ENCODE peak calls at places on chromosomes 13 and 19, in four cellular contexts. C is heart right ventricle, F is left ventricle myocardium inferior, U is tibial nerve. J is an unnamed sample.
A peak's percentile ranks its signal among the peaks of the same experiment; 100 is the strongest.

GRCh38 chr19:13143135-13143534 is 7.0 kb downstream of the STX10 start:
- DNase-seq in U (no peak), C (no peak), F (no peak), J (no peak)

GRCh38 chr13:42626461-42626860 is 52.5 kb downstream of the TNFSF11 start:
- DNase-seq in U (no peak), F (no peak), C (no peak), J (no peak)

GRCh38 chr13:112441226-112441625 is 65.1 kb downstream of the SPACA7 start:
- DNase-seq in U (no peak), C (no peak), F (no peak), J (no peak)

GRCh38 chr19:5172859-5173577 is 167.6 kb downstream of the PTPRS start:
- DNase-seq in F (no peak), U (no peak), C (no peak), J (peak; percentile 83)

GRCh38 chr19:54133312-54133956 is 4.1 kb upstream of the CNOT3 start:
- DNase-seq in F (no peak), U (no peak), C (no peak), J (no peak)

GRCh38 chr13:20702945-20703784 is at the start of gene IL17D:
- DNase-seq in F (no peak), C (no peak), U (no peak), J (peak; percentile 56)

GRCh38 chr13:40096357-40096911 is 441.0 kb downstream of the COG6 start:
- DNase-seq in C (no peak), F (no peak), U (no peak), J (no peak)

GRCh38 chr19:18029617-18030338 is 21.8 kb downstream of the ARRDC2 start:
- DNase-seq in U (no peak), C (no peak), F (no peak), J (no peak)

GRCh38 chr13:43905435-43906031 is 25.8 kb downstream of the LACC1 start:
- DNase-seq in U (no peak), C (no peak), F (no peak), J (peak; percentile 75)

DNA sequence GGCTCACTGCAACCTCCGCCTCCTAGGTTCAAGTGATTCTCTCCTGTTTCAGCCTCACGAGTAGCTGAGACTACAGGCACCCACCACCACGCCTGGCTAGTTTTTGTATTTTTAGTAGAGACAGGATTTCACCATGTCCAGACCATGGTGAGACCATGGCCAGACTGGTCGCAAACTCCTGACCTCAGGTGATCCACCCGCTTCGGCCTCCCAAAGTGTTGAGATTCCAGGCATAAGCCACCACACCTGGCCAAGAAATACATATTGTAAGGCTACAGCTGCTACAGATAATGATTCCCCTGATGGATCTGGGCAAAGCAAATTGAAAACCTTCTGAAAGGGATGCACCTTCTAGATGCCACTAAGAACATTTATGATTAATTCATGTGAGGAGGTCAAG is 17.8 kb downstream of the PLPP2 start:
- DNase-seq in U (no peak), C (no peak), F (no peak), J (no peak)
- H3K27ac ChIP-seq in U (no peak overlapping the region), C (no peak overlapping the region), F (no peak overlapping the region), J (no peak overlapping the region)

DNA sequence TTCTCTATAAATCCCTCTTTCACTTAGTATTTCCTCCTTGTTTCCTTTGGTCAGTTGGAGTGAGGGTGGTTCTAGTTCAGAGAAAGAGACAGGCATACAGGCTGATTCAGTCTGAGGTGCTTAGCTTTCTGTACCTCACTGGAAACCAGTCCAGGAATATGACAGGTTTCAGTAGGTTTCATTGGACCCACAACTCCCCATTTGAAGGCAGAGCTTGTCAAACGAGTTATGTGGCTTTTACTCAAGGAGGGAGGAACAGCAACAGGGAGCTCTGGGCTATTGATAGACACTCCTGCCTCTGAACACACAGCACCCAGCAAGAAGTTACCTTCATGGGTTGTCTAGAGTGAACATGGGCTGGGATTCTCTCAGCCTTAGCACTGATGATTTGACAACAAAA is 14.5 kb downstream of the ACTN4 start:
- DNase-seq in U (no peak), F (no peak), C (no peak), J (no peak)
- H3K4me1 ChIP-seq in U (peaks cover 11% of the 10 kb centered on the region), F (peaks cover 100% of the 10 kb centered on the region), C (peaks cover 100% of the 10 kb centered on the region), J (peaks cover 96% of the 10 kb centered on the region)

DNA sequence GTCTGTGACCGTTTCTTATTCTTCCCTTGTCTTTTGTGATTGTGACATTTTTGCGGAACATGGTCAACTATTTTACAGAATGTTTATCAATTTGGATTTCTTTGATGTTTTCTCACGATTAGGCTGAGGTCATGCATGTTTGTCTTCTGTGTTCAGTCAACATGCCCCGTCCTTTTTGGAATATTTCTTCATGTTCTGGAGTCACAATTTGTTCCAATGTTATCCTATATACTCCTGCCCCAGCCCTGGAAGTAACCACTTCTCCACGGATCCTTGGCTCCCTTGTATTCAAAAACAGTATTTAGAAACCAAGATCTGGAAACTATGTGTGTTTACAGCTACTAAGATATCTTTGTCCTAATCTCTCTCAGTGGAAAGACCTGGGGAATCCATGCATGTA is 9.6 kb downstream of the CARD8 start:
- DNase-seq in C (no peak), U (no peak), F (no peak), J (no peak)
- H3K4me3 ChIP-seq in C (no peak overlapping the region), U (no peak overlapping the region), F (peak overlapping the region; percentile 12), J (no peak overlapping the region)

DNA sequence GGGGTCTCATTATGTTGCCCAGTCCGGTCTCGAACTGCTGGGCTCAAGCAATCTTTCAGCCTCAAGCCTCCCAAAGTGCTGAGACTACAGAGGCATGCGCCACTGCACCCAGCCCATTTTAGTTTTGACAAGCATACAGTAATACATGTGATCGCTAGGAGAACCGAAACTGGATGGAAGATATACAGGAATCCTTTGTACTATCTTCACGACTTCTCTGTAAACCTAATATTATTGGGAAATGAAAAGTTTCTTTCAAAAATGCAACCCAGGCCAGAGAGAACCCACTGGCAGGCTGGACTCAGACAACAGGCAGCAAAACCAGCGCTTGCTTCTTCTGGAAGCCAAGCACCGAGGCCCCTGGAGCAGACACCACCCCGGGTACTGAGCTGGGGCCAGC is 9.4 kb downstream of the C19orf12 start:
- DNase-seq in C (no peak), F (no peak), U (no peak), J (no peak)
- H3K27ac ChIP-seq in C (no peak overlapping the region), F (no peak overlapping the region), U (peak overlapping the region; percentile 53), J (no peak overlapping the region)